ENCODE peak calls at places on chromosome 4, in eight cellular contexts. Z is NCI-H1105 treated with DMSO at 0.1 percent for 48 hours, L is HFF-Myc, R is fibroblast of lung, P is psoas muscle, N is GM03348, M is T-helper 1 cell, U is HTR-8/SVneo. K is an unnamed sample.

GRCh38 chr4:155597281-155597680 is 69.4 kb upstream of the GUCY1A1 start:
- DNase-seq in Z (no peak), R (no peak), U (no peak), M (no peak), L (no peak), P (no peak), N (no peak), K (no peak)

GRCh38 chr4:145716200-145716599 is 36.3 kb downstream of the C4orf51 start:
- DNase-seq in U (no peak), N (peak), M (no peak), Z (no peak), P (peak), L (no peak), R (peak), K (no peak)

GRCh38 chr4:104420766-104421165 is 73.9 kb downstream of the CXXC4 start:
- DNase-seq in U (no peak), N (no peak), M (no peak), Z (no peak), R (peak), P (no peak), L (no peak), K (no peak)

GRCh38 chr4:156545003-156545785 is 426.4 kb downstream of the PDGFC start:
- DNase-seq in Z (no peak), L (no peak), R (peak), P (no peak), N (peak), U (no peak), M (no peak), K (no peak)

GRCh38 chr4:141248029-141248428 is 27.3 kb downstream of the ZNF330 start:
- DNase-seq in M (no peak), U (no peak), N (no peak), Z (no peak), L (peak), R (peak), P (no peak), K (no peak)

GRCh38 chr4:99404595-99405287 is 30.4 kb downstream of the ADH7 start:
- DNase-seq in L (peak), Z (no peak), N (peak), R (peak), U (peak), P (peak), M (peak), K (no peak)

GRCh38 chr4:54332577-54332976 is 103.5 kb downstream of the PDGFRA start:
- DNase-seq in N (no peak), L (no peak), U (no peak), Z (no peak), R (no peak), P (no peak), M (no peak), K (no peak)

GRCh38 chr4:174835536-174835935 is 6.5 kb upstream of the GLRA3 start:
- DNase-seq in M (no peak), N (no peak), U (no peak), Z (no peak), R (no peak), L (no peak), P (no peak), K (no peak)

GRCh38 chr4:136699905-136700304 is 832.4 kb downstream of the PCDH18 start:
- DNase-seq in U (no peak), R (no peak), M (no peak), Z (no peak), L (no peak), N (no peak), P (no peak), K (no peak)

GRCh38 chr4:129900430-129900953 is 804.5 kb downstream of the C4orf33 start:
- DNase-seq in L (no peak), N (no peak), M (no peak), R (no peak), P (no peak), U (no peak), Z (no peak), K (no peak)

GRCh38 chr4:38706301-38706700 is 42.3 kb downstream of the KLF3 start:
- DNase-seq in M (no peak), R (no peak), Z (no peak), N (no peak), P (no peak), U (no peak), L (no peak), K (no peak)

GRCh38 chr4:152283806-152284470 is 252.0 kb downstream of the FBXW7 start:
- DNase-seq in U (no peak), L (no peak), Z (no peak), N (peak), P (no peak), M (no peak), R (peak), K (no peak)

GRCh38 chr4:77007358-77008230 is 58.0 kb downstream of the SEPTIN11 start:
- DNase-seq in P (no peak), L (no peak), R (peak), U (peak), N (no peak), Z (no peak), M (peak), K (no peak)

GRCh38 chr4:54558889-54559682 is 98.7 kb upstream of the KIT start:
- DNase-seq in Z (no peak), R (no peak), M (no peak), P (no peak), L (no peak), N (no peak), U (no peak), K (no peak)

GRCh38 chr4:1871471-1872021 is 353 bp downstream of the NSD2 start:
- DNase-seq in Z (no peak), U (no peak), N (peak), R (peak), M (no peak), L (no peak), P (no peak), K (no peak)

GRCh38 chr4:23039813-23040212 is 347.1 kb downstream of the GBA3 start:
- DNase-seq in U (no peak), R (peak), P (no peak), Z (no peak), M (no peak), N (no peak), L (no peak), K (no peak)

GRCh38 chr4:7289619-7290018 is 97.3 kb downstream of the SORCS2 start:
- DNase-seq in R (no peak), P (no peak), Z (no peak), U (no peak), L (no peak), N (no peak), M (no peak), K (no peak)

GRCh38 chr4:45795165-45795564 is 328.7 kb downstream of the GABRG1 start:
- DNase-seq in R (no peak), U (no peak), L (no peak), M (no peak), P (no peak), Z (no peak), N (no peak), K (no peak)

GRCh38 chr4:82721819-82722423 is 76.7 kb downstream of the SCD5 start:
- DNase-seq in P (no peak), Z (peak), R (peak), L (peak), U (no peak), N (peak), M (peak), K (no peak)

GRCh38 chr4:743463-744211 is 38.0 kb downstream of the PCGF3 start:
- DNase-seq in N (no peak), Z (no peak), L (no peak), U (no peak), P (no peak), R (no peak), M (no peak), K (no peak)

GRCh38 chr4:115054836-115055235 is 58.6 kb downstream of the NDST4 start:
- DNase-seq in L (no peak), R (no peak), N (no peak), P (no peak), U (no peak), Z (no peak), M (no peak), K (no peak)

GRCh38 chr4:85603437-85604336 is 128.7 kb downstream of the ARHGAP24 start:
- DNase-seq in R (peak), Z (peak), U (peak), N (no peak), M (no peak), P (no peak), L (peak), K (no peak)

GRCh38 chr4:80182237-80182866 is 15.0 kb upstream of the PRDM8 start:
- DNase-seq in N (no peak), L (no peak), M (peak), U (no peak), R (no peak), P (no peak), Z (no peak), K (no peak)

GRCh38 chr4:107392380-107392779 is 327.7 kb downstream of the PAPSS1 start:
- DNase-seq in N (no peak), M (no peak), R (no peak), P (no peak), L (no peak), U (no peak), Z (no peak), K (no peak)

GRCh38 chr4:142523111-142523510 is 323.0 kb downstream of the INPP4B start:
- DNase-seq in U (no peak), P (no peak), N (no peak), M (no peak), L (no peak), R (no peak), Z (no peak), K (no peak)

GRCh38 chr4:48205092-48205491 is 64.5 kb downstream of the TEC start:
- DNase-seq in L (no peak), M (no peak), U (no peak), P (no peak), N (no peak), Z (no peak), R (no peak), K (no peak)

GRCh38 chr4:182294436-182294835 is 51.2 kb downstream of the TENM3 start:
- DNase-seq in P (no peak), R (peak), Z (no peak), M (no peak), N (no peak), U (no peak), L (no peak), K (no peak)

GRCh38 chr4:73859614-73860088 is 6.6 kb downstream of the PF4V1 start:
- DNase-seq in P (no peak), Z (no peak), N (peak), U (no peak), R (peak), M (no peak), L (no peak), K (no peak)

GRCh38 chr4:159698336-159698735 is 595.5 kb downstream of the RAPGEF2 start:
- DNase-seq in N (no peak), Z (no peak), R (peak), P (no peak), M (no peak), L (no peak), U (no peak), K (no peak)

GRCh38 chr4:6710282-6710681 is 617 bp upstream of the MRFAP1L1 start:
- DNase-seq in U (no peak), N (no peak), R (no peak), P (no peak), M (no peak), L (no peak), Z (no peak), K (no peak)

GRCh38 chr4:171644430-171645057 is 168.7 kb upstream of the GALNTL6 start:
- DNase-seq in N (no peak), M (no peak), P (no peak), R (no peak), Z (no peak), U (no peak), L (no peak), K (no peak)

GRCh38 chr4:171203425-171203824 is 609.8 kb upstream of the GALNTL6 start:
- DNase-seq in L (no peak), Z (no peak), N (no peak), M (no peak), P (no peak), R (peak), U (peak), K (no peak)

GRCh38 chr4:119286377-119287002 is 35.4 kb downstream of the FABP2 start:
- DNase-seq in U (peak), P (no peak), L (no peak), Z (no peak), M (peak), R (peak), N (peak), K (no peak)

GRCh38 chr4:38359113-38359512 is 304.9 kb upstream of the KLF3 start:
- DNase-seq in P (no peak), R (no peak), U (no peak), M (peak), N (no peak), L (no peak), Z (no peak), K (no peak)

GRCh38 chr4:11119474-11119873 is 309.2 kb downstream of the HS3ST1 start:
- DNase-seq in N (no peak), M (no peak), R (no peak), Z (no peak), U (no peak), L (no peak), P (no peak), K (no peak)

GRCh38 chr4:26062221-26062620 is 148.2 kb downstream of the SMIM20 start:
- DNase-seq in N (no peak), U (no peak), P (no peak), M (no peak), Z (no peak), L (no peak), R (peak), K (no peak)

GRCh38 chr4:151604238-151604637 is 156.6 kb downstream of the GATB start:
- DNase-seq in U (peak), M (no peak), P (no peak), R (peak), N (peak), L (peak), Z (no peak), K (no peak)

GRCh38 chr4:55854132-55854531 is 684 bp downstream of the EXOC1 start:
- DNase-seq in P (no peak), U (peak), N (peak), Z (no peak), M (no peak), L (no peak), R (no peak), K (no peak)

K was measured in mesothelial cell of epicardium.